ENCODE peak calls at places on chromosomes 13 and 19, in eight cellular contexts. P is psoas muscle, O is breast epithelium, T is tibial artery, N is heart left ventricle, K is Peyer's patch, L is thoracic aorta, J is transverse colon. C is an unnamed sample.
A peak's percentile ranks its signal among the peaks of the same experiment; 100 is the strongest.

GRCh38 chr19:1066251-1066747 is 668 bp upstream of the ARHGAP45 start:
- DNase-seq in P (no peak), O (no peak), T (no peak), N (no peak), K (peak; percentile 56), L (no peak), J (no peak), C (no peak)

GRCh38 chr19:2040647-2041435 is 10.2 kb downstream of the MKNK2 start:
- DNase-seq in P (peak; percentile 66), O (no peak), T (no peak), N (no peak), K (no peak), L (no peak), J (no peak), C (no peak)

GRCh38 chr13:112648966-112649690 is 40.7 kb upstream of the ATP11A start:
- DNase-seq in P (no peak), O (no peak), T (no peak), N (no peak), K (no peak), L (no peak), J (no peak), C (no peak)

GRCh38 chr19:5580116-5580515 is 12.4 kb upstream of the TINCR start:
- DNase-seq in P (no peak), O (no peak), T (no peak), N (no peak), K (no peak), L (no peak), J (no peak), C (no peak)

GRCh38 chr19:19223060-19223459 is 11.3 kb downstream of the NCAN start:
- DNase-seq in P (no peak), O (no peak), T (no peak), N (no peak), K (no peak), L (no peak), J (no peak), C (no peak)

GRCh38 chr13:52411629-52412028 is 5.7 kb upstream of the THSD1 start:
- DNase-seq in P (no peak), O (no peak), T (no peak), N (no peak), K (no peak), L (no peak), J (no peak), C (no peak)

GRCh38 chr13:44763604-44764311 is 187.6 kb upstream of the TSC22D1 start:
- DNase-seq in P (peak; percentile 59), O (peak; percentile 74), T (no peak), N (peak; percentile 19), K (peak; percentile 53), L (no peak), J (peak; percentile 41), C (no peak)

GRCh38 chr13:93925976-93926375 is 553.5 kb downstream of the DCT start:
- DNase-seq in P (no peak), O (no peak), T (no peak), N (no peak), K (no peak), L (no peak), J (no peak), C (no peak)

GRCh38 chr13:76397413-76397812 is 488.8 kb downstream of the KCTD12 start:
- DNase-seq in P (no peak), O (no peak), T (no peak), N (no peak), K (no peak), L (no peak), J (no peak), C (no peak)

GRCh38 chr13:40673061-40673397 is 6.6 kb upstream of the FOXO1 start:
- DNase-seq in P (no peak), O (no peak), T (no peak), N (no peak), K (no peak), L (no peak), J (no peak), C (no peak)

GRCh38 chr13:59722580-59722900 is 441.2 kb downstream of the DIAPH3 start:
- DNase-seq in P (no peak), O (no peak), T (peak; percentile 22), N (no peak), K (no peak), L (no peak), J (no peak), C (no peak)

GRCh38 chr13:45119469-45119989 is 781 bp upstream of the GTF2F2 start:
- DNase-seq in P (no peak), O (no peak), T (no peak), N (no peak), K (peak; percentile 68), L (no peak), J (peak; percentile 18), C (peak; percentile 61)

DNA sequence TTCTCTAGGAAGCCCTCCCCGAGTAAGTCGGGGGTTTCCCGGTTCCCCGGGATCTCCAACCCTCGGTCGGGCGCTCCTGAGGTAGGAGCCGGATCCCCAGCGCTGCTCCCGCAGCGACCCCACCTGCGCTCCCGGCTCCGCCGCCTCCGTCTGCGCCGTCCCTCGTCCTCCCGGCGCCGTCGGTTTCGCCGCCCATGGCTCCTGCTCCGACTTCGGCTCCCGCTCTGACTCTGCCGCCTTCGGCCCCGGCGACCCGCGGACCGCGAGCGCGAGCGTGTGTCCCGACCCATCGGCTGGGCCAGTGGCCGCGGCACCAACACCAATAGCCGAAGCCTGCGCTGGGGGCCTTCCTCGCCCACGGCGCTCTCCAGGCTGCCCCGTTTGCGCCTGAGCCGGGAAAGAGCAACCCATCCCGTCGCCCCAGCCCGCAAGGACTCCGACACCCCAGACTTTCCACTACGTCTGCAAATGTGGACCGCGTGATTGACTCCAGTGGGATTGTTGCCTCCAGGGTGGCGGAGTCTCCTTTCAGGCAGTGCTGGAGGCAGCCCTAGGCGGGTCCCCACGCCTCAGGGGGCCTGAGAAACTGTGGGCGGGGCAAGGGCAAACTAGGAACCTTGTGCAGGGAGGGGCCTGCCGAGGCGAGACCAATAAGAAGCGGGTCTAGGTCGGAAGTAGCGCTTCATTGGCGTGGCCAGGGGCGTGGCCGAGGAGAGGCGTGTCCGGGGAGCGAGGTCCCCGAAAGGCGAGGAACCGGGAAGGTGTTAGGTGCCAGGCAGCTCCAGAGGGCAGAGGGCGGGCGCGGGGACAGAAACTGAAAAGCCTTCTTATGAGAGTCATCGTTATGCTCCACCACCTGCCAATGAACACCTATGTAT is at the start of gene CACTIN:
- DNase-seq in P (peak; percentile 100), O (peak; percentile 98), T (peak; percentile 99), N (peak; percentile 99), K (peak; percentile 99), L (peak; percentile 98), J (peak; percentile 99), C (peak; percentile 97)
- H3K27ac ChIP-seq in P (peak within 1 kb of the TSS; percentile 96), O (peak within 1 kb of the TSS; percentile 98), T (peak within 1 kb of the TSS; percentile 82), N (peak within 1 kb of the TSS; percentile 89), K (peak within 1 kb of the TSS; percentile 90), L (peak within 1 kb of the TSS; percentile 84), J (peak within 1 kb of the TSS; percentile 90), C (peak within 1 kb of the TSS; percentile 90)

GRCh38 chr19:54938906-54939305 is 8.4 kb downstream of the NLRP7 start:
- DNase-seq in P (no peak), O (no peak), T (no peak), N (no peak), K (peak; percentile 45), L (no peak), J (no peak), C (no peak)
- H3K27ac ChIP-seq in P (no peak overlapping the region), O (no peak overlapping the region), T (no peak overlapping the region), N (no peak overlapping the region), K (no peak overlapping the region), L (no peak overlapping the region), J (no peak overlapping the region), C (no peak overlapping the region)

GRCh38 chr19:10329555-10329954 is 3.8 kb downstream of the RAVER1 start:
- DNase-seq in P (no peak), O (no peak), T (no peak), N (no peak), K (no peak), L (no peak), J (no peak), C (no peak)

GRCh38 chr19:10332965-10333757 is at the start of gene RAVER1:
- DNase-seq in P (peak; percentile 99), O (peak; percentile 95), T (peak; percentile 96), N (peak; percentile 98), K (peak; percentile 99), L (peak; percentile 93), J (peak; percentile 99), C (peak; percentile 95)

GRCh38 chr19:10334340-10335148 is 1.2 kb upstream of the RAVER1 start:
- DNase-seq in P (peak; percentile 98), O (peak; percentile 92), T (peak; percentile 96), N (peak; percentile 95), K (peak; percentile 95), L (peak; percentile 82), J (peak; percentile 97), C (no peak)

GRCh38 chr19:10333758-10334339 is 520 bp upstream of the RAVER1 start:
- DNase-seq in P (no peak), O (no peak), T (no peak), N (no peak), K (no peak), L (no peak), J (no peak), C (no peak)

DNA sequence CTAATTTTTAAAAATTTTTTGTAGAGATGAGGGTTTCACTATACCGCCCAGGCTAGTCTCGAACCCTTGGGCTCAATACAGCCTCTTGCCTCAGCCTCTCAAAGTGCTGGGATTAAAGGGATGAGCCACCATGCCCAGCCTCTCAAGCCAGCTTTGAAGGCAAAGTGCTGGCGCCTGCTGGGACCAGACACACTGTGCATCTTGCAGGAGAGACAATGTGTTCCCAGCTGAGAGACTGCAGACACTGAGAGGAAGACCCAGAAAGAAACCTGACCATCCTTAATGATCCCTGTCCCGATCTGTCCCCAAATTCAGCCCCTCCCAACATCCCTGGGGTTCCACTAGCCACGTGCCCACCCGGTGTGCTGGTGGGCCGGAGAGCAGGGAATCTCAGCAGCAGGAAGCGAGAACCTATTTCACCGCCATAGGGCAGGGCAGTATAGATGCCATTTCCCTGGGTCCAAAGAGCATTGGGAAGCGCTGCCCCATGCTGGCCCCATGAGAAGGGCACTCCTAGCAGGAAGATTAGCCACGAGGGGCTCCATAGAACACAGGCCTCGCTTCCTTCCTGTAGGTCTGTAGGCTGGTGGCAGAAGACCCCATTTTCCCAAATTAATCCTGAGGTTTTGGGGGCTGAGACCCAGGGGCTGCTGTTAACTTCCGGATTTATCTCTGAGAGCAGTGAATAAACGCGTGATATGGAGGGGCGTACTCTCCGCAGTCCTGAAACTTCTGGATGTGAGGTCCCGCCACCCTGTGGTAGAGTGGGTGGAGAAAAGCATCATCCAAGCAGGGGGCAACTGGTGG is 968 bp downstream of the RAVER1 start:
- DNase-seq in P (no peak), O (no peak), T (no peak), N (no peak), K (peak; percentile 74), L (no peak), J (peak; percentile 71), C (no peak)
- H3K27ac ChIP-seq in P (peak overlapping the region; percentile 84), O (peak overlapping the region; percentile 84), T (peak overlapping the region; percentile 81), N (peak overlapping the region; percentile 92), K (peak overlapping the region; percentile 91), L (peak overlapping the region; percentile 96), J (peak overlapping the region; percentile 90), C (peak overlapping the region; percentile 92)

GRCh38 chr13:113860579-113861432 is 3.1 kb downstream of the GAS6 start:
- DNase-seq in P (no peak), O (peak; percentile 20), T (no peak), N (no peak), K (peak; percentile 75), L (no peak), J (peak; percentile 87), C (no peak)
- H3K27ac ChIP-seq in P (peak overlapping the region; percentile 9), O (peak overlapping the region; percentile 26), T (peak overlapping the region; percentile 96), N (peak overlapping the region; percentile 36), K (peak overlapping the region; percentile 89), L (peak overlapping the region; percentile 93), J (peak overlapping the region; percentile 86), C (no peak overlapping the region)

GRCh38 chr19:3950871-3951861 is 18.3 kb downstream of the NMRK2 start:
- DNase-seq in P (peak; percentile 93), O (no peak), T (peak; percentile 44), N (peak; percentile 78), K (no peak), L (no peak), J (no peak), C (no peak)
- H3K27ac ChIP-seq in P (peak overlapping the region; percentile 99), O (peak overlapping the region; percentile 7), T (peak overlapping the region; percentile 93), N (peak overlapping the region; percentile 92), K (peak overlapping the region; percentile 72), L (peak overlapping the region; percentile 81), J (peak overlapping the region; percentile 64), C (no peak overlapping the region)

C was measured in effector memory CD4-positive, alpha-beta T cell.